ENCODE peak calls at places on chromosomes 4 and X, in five cellular contexts. One of them, this sample, is unnamed.
A peak's percentile ranks its signal among the peaks of the same experiment; 100 is the strongest.

GRCh38 chrX:132956421-132957210 is 1.8 kb downstream of the HS6ST2 start:
- DNase-seq in AG04449: no peak
- DNase-seq in HFF-Myc: no peak
- DNase-seq in heart left ventricle: no peak
- DNase-seq in stomach: no peak
- DNase-seq in this sample: no peak

GRCh38 chr4:45679411-45679810 is 444.4 kb downstream of the GABRG1 start:
- DNase-seq in HFF-Myc: no peak
- DNase-seq in stomach: no peak
- DNase-seq in heart left ventricle: no peak
- DNase-seq in AG04449: no peak
- DNase-seq in this sample: no peak

GRCh38 chr4:53702334-53703266 is 111.3 kb upstream of the LNX1 start:
- DNase-seq in heart left ventricle: peak; percentile 92
- DNase-seq in HFF-Myc: peak; percentile 72
- DNase-seq in AG04449: no peak
- DNase-seq in stomach: peak; percentile 70
- DNase-seq in this sample: peak; percentile 91

GRCh38 chrX:120672389-120672788 is 42.5 kb upstream of the C1GALT1C1 start:
- DNase-seq in AG04449: peak; percentile 37
- DNase-seq in stomach: peak; percentile 30
- DNase-seq in heart left ventricle: peak; percentile 34
- DNase-seq in HFF-Myc: no peak
- DNase-seq in this sample: peak; percentile 85

GRCh38 chr4:80322716-80323115 is 12.8 kb upstream of the CFAP299 start:
- DNase-seq in HFF-Myc: no peak
- DNase-seq in heart left ventricle: no peak
- DNase-seq in AG04449: no peak
- DNase-seq in stomach: no peak
- DNase-seq in this sample: no peak

GRCh38 chr4:53116959-53117358 is 248.9 kb downstream of the SCFD2 start:
- DNase-seq in AG04449: no peak
- DNase-seq in stomach: no peak
- DNase-seq in heart left ventricle: no peak
- DNase-seq in HFF-Myc: no peak
- DNase-seq in this sample: no peak

GRCh38 chr4:52100062-52100461 is 49.0 kb downstream of the SPATA18 start:
- DNase-seq in HFF-Myc: no peak
- DNase-seq in AG04449: no peak
- DNase-seq in heart left ventricle: no peak
- DNase-seq in stomach: no peak
- DNase-seq in this sample: no peak

GRCh38 chr4:88275516-88275915 is 8.8 kb downstream of the PPM1K start:
- DNase-seq in stomach: no peak
- DNase-seq in HFF-Myc: no peak
- DNase-seq in AG04449: no peak
- DNase-seq in heart left ventricle: no peak
- DNase-seq in this sample: no peak

GRCh38 chr4:106494066-106494465 is 125.5 kb upstream of the GIMD1 start:
- DNase-seq in heart left ventricle: no peak
- DNase-seq in HFF-Myc: no peak
- DNase-seq in stomach: no peak
- DNase-seq in AG04449: no peak
- DNase-seq in this sample: no peak

GRCh38 chr4:147853706-147854105 is 121.8 kb downstream of the ARHGAP10 start:
- DNase-seq in stomach: no peak
- DNase-seq in heart left ventricle: no peak
- DNase-seq in HFF-Myc: peak; percentile 72
- DNase-seq in AG04449: no peak
- DNase-seq in this sample: no peak

GRCh38 chrX:22383988-22384387 is 111.3 kb downstream of the CBLL2 start:
- DNase-seq in AG04449: no peak
- DNase-seq in stomach: no peak
- DNase-seq in heart left ventricle: no peak
- DNase-seq in HFF-Myc: no peak
- DNase-seq in this sample: no peak

GRCh38 chr4:78710536-78710935 is 65.6 kb upstream of the BMP2K start:
- DNase-seq in AG04449: no peak
- DNase-seq in stomach: no peak
- DNase-seq in heart left ventricle: no peak
- DNase-seq in HFF-Myc: no peak
- DNase-seq in this sample: no peak

GRCh38 chr4:3314706-3315260 is 22.0 kb downstream of the RGS12 start:
- DNase-seq in AG04449: no peak
- DNase-seq in HFF-Myc: no peak
- DNase-seq in stomach: peak; percentile 10
- DNase-seq in heart left ventricle: no peak
- DNase-seq in this sample: peak; percentile 1

GRCh38 chr4:156898373-156899117 is 73.1 kb downstream of the PDGFC start:
- DNase-seq in stomach: no peak
- DNase-seq in heart left ventricle: no peak
- DNase-seq in HFF-Myc: no peak
- DNase-seq in AG04449: no peak
- DNase-seq in this sample: no peak

GRCh38 chr4:140003851-140004579 is 150.0 kb downstream of the MAML3 start:
- DNase-seq in heart left ventricle: no peak
- DNase-seq in AG04449: no peak
- DNase-seq in stomach: no peak
- DNase-seq in HFF-Myc: no peak
- DNase-seq in this sample: no peak

GRCh38 chr4:80017125-80017854 is 55.7 kb downstream of the ANTXR2 start:
- DNase-seq in stomach: no peak
- DNase-seq in AG04449: peak; percentile 49
- DNase-seq in heart left ventricle: no peak
- DNase-seq in HFF-Myc: peak; percentile 66
- DNase-seq in this sample: no peak

GRCh38 chr4:157992038-157992706 is 180.7 kb downstream of the GASK1B start:
- DNase-seq in stomach: no peak
- DNase-seq in AG04449: no peak
- DNase-seq in HFF-Myc: peak; percentile 57
- DNase-seq in heart left ventricle: no peak
- DNase-seq in this sample: peak; percentile 70

GRCh38 chr4:3250956-3251690 is 2.2 kb downstream of the MSANTD1 start:
- DNase-seq in heart left ventricle: peak; percentile 6
- DNase-seq in stomach: no peak
- DNase-seq in HFF-Myc: no peak
- DNase-seq in AG04449: no peak
- DNase-seq in this sample: no peak

GRCh38 chr4:155777971-155778710 is 19.3 kb downstream of the GUCY1B1 start:
- DNase-seq in heart left ventricle: no peak
- DNase-seq in stomach: no peak
- DNase-seq in HFF-Myc: no peak
- DNase-seq in AG04449: no peak
- DNase-seq in this sample: no peak

GRCh38 chr4:99159699-99160098 is 15.6 kb upstream of the ADH4 start:
- DNase-seq in heart left ventricle: no peak
- DNase-seq in stomach: no peak
- DNase-seq in HFF-Myc: no peak
- DNase-seq in AG04449: no peak
- DNase-seq in this sample: no peak

GRCh38 chr4:68724426-68724825 is 54.0 kb upstream of the UGT2B15 start:
- DNase-seq in stomach: no peak
- DNase-seq in AG04449: no peak
- DNase-seq in HFF-Myc: no peak
- DNase-seq in heart left ventricle: no peak
- DNase-seq in this sample: no peak

GRCh38 chrX:107449490-107450175 is at the start of gene FRMPD3:
- DNase-seq in heart left ventricle: no peak
- DNase-seq in HFF-Myc: no peak
- DNase-seq in AG04449: no peak
- DNase-seq in stomach: no peak
- DNase-seq in this sample: no peak

GRCh38 chrX:138748480-138748879 is 37.0 kb upstream of the FGF13 start:
- DNase-seq in AG04449: no peak
- DNase-seq in stomach: no peak
- DNase-seq in heart left ventricle: no peak
- DNase-seq in HFF-Myc: no peak
- DNase-seq in this sample: no peak

GRCh38 chr4:16573181-16573580 is 325.3 kb downstream of the LDB2 start:
- DNase-seq in stomach: no peak
- DNase-seq in HFF-Myc: no peak
- DNase-seq in heart left ventricle: peak; percentile 28
- DNase-seq in AG04449: no peak
- DNase-seq in this sample: no peak

GRCh38 chr4:94603170-94603747 is 151.5 kb downstream of the PDLIM5 start:
- DNase-seq in stomach: no peak
- DNase-seq in AG04449: no peak
- DNase-seq in HFF-Myc: peak; percentile 32
- DNase-seq in heart left ventricle: peak; percentile 27
- DNase-seq in this sample: peak; percentile 40

GRCh38 chr4:100754741-100755140 is 236.9 kb upstream of the EMCN start:
- DNase-seq in HFF-Myc: no peak
- DNase-seq in stomach: no peak
- DNase-seq in heart left ventricle: no peak
- DNase-seq in AG04449: no peak
- DNase-seq in this sample: no peak

GRCh38 chr4:187176261-187176910 is 452.7 kb upstream of the FAT1 start:
- DNase-seq in stomach: no peak
- DNase-seq in HFF-Myc: no peak
- DNase-seq in heart left ventricle: no peak
- DNase-seq in AG04449: no peak
- DNase-seq in this sample: no peak

GRCh38 chr4:86387013-86387412 is 27.2 kb upstream of the MAPK10 start:
- DNase-seq in HFF-Myc: no peak
- DNase-seq in AG04449: no peak
- DNase-seq in heart left ventricle: no peak
- DNase-seq in stomach: no peak
- DNase-seq in this sample: no peak

GRCh38 chr4:6894528-6895498 is 14.8 kb upstream of the TBC1D14 start:
- DNase-seq in HFF-Myc: no peak
- DNase-seq in AG04449: no peak
- DNase-seq in heart left ventricle: no peak
- DNase-seq in stomach: peak; percentile 15
- DNase-seq in this sample: no peak

GRCh38 chr4:76434901-76435688 is at the start of gene SHROOM3:
- DNase-seq in heart left ventricle: no peak
- DNase-seq in AG04449: no peak
- DNase-seq in HFF-Myc: no peak
- DNase-seq in stomach: no peak
- DNase-seq in this sample: no peak

GRCh38 chrX:113522814-113523213 is 682.2 kb upstream of the AMOT start:
- DNase-seq in HFF-Myc: no peak
- DNase-seq in heart left ventricle: no peak
- DNase-seq in AG04449: no peak
- DNase-seq in stomach: no peak
- DNase-seq in this sample: no peak

GRCh38 chrX:120791013-120791643 is 84.5 kb downstream of the CT47B1 start:
- DNase-seq in stomach: peak; percentile 43
- DNase-seq in AG04449: no peak
- DNase-seq in heart left ventricle: peak; percentile 56
- DNase-seq in HFF-Myc: peak; percentile 58
- DNase-seq in this sample: peak; percentile 83

GRCh38 chrX:129310000-129310399 is 213.3 kb downstream of the SMARCA1 start:
- DNase-seq in heart left ventricle: no peak
- DNase-seq in stomach: no peak
- DNase-seq in AG04449: no peak
- DNase-seq in HFF-Myc: no peak
- DNase-seq in this sample: no peak
- H3K4me3 ChIP-seq in heart left ventricle: no peak overlapping the region
- H3K4me3 ChIP-seq in stomach: no peak overlapping the region
- H3K4me3 ChIP-seq in AG04449: no peak overlapping the region
- H3K4me3 ChIP-seq in HFF-Myc: no peak overlapping the region
- H3K4me3 ChIP-seq in this sample: no peak overlapping the region

DNA sequence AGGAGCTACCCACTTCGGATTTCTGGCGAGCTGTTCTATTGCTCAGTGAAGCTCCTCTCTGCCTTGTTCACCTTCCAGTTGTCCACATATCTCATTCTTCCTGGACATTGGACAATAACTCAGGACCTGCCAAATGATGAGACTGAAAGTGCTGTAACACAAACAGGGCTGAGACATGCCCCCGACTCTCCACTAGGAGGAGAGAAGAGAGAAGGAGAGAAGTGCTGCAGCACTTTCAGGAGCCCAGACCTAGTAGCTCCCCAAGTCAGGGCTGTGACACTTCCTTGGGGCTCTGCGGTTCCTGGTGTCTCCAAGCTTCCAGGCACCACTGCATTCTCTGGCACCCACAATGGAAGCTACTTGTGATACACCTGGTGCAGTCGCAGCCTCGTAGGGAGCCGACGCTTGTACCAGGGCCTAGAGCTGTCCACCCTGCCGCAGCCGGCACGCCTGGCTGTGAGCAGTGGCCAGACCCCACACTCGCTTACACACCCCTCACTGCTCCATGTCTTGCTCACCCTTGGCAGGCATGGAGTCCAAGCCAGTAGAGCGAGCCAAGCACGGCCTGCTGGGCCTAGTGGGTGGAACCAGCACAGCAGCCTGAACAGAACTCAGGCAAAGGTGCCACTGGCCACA is 234.9 kb downstream of the TECRL start:
- DNase-seq in AG04449: no peak
- DNase-seq in HFF-Myc: no peak
- DNase-seq in heart left ventricle: no peak
- DNase-seq in stomach: no peak
- DNase-seq in this sample: no peak
- TF ChIP-seq CTCF in AG04449: no peak
- TF ChIP-seq CTCF in HFF-Myc: no peak
- TF ChIP-seq CTCF in heart left ventricle: no peak
- TF ChIP-seq CTCF in stomach: no peak
- TF ChIP-seq CTCF in this sample: no peak

GRCh38 chr4:73608677-73609594 is 11.3 kb downstream of the RASSF6 start:
- DNase-seq in stomach: no peak
- DNase-seq in heart left ventricle: no peak
- DNase-seq in AG04449: no peak
- DNase-seq in HFF-Myc: no peak
- DNase-seq in this sample: no peak
- H3K4me3 ChIP-seq in stomach: no peak overlapping the region
- H3K4me3 ChIP-seq in heart left ventricle: no peak overlapping the region
- H3K4me3 ChIP-seq in AG04449: no peak overlapping the region
- H3K4me3 ChIP-seq in HFF-Myc: no peak overlapping the region
- H3K4me3 ChIP-seq in this sample: no peak overlapping the region

DNA sequence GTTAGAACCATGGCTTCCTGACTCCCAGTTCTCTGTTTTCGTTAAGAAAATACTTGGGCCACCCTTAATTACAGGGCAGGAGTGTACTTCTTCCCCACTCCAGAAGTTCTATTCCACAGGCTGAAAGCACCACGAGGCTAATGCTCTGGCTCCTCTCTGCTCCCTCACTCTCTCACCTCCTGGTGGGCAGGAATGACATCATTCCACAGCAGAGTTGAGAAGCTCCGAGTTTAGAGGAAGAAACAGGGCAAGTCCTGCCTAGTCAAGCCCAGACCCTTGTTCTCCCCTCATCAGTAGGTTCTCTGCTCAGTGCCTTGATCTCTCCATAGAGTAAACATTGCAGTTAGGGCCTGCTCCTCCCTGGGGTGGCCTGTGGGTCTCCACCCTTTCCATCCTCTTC is 343.8 kb upstream of the CLNK start:
- DNase-seq in HFF-Myc: no peak
- DNase-seq in heart left ventricle: no peak
- DNase-seq in stomach: no peak
- DNase-seq in AG04449: no peak
- DNase-seq in this sample: no peak
- TF ChIP-seq CTCF in HFF-Myc: no peak
- TF ChIP-seq CTCF in heart left ventricle: no peak
- TF ChIP-seq CTCF in stomach: no peak
- TF ChIP-seq CTCF in AG04449: no peak
- TF ChIP-seq CTCF in this sample: no peak